ENCODE peak calls at places on chromosome 16, in four cellular contexts. B, X, A and M are unnamed samples. For H3K4me1, the result is how much of the 10 kb centered on the place peaks cover.

GRCh38 chr16:25014500-25015147 is 545 bp downstream of the ARHGAP17 start:
- DNase-seq in A (no peak), X (peak), B (peak), M (peak)

GRCh38 chr16:12455287-12455798 is 348.3 kb downstream of the CPPED1 start:
- DNase-seq in A (no peak), X (no peak), B (peak), M (peak)

GRCh38 chr16:58306327-58306726 is 11.5 kb upstream of the PRSS54 start:
- DNase-seq in X (no peak), B (no peak), A (no peak), M (no peak)

GRCh38 chr16:29148867-29149272 is 164.0 kb downstream of the LAT start:
- DNase-seq in B (no peak), X (no peak), A (peak), M (peak)

GRCh38 chr16:12341966-12342365 is 365.4 kb downstream of the SNX29 start:
- DNase-seq in A (no peak), B (no peak), X (no peak), M (no peak)

GRCh38 chr16:30623558-30624283 is 13.5 kb upstream of the ZNF689 start:
- DNase-seq in B (no peak), X (no peak), A (no peak), M (no peak)

GRCh38 chr16:90020260-90020837 is 1.1 kb upstream of the DBNDD1 start:
- DNase-seq in A (no peak), B (no peak), X (no peak), M (no peak)

GRCh38 chr16:76768948-76769347 is 422.0 kb upstream of the MON1B start:
- DNase-seq in B (no peak), X (no peak), A (no peak), M (no peak)

GRCh38 chr16:87384162-87384999 is 805 bp upstream of the FBXO31 start:
- DNase-seq in X (peak), A (no peak), B (no peak), M (peak)

GRCh38 chr16:70738083-70738977 is 52.5 kb upstream of the MTSS2 start:
- DNase-seq in X (peak), A (no peak), B (no peak), M (peak)

GRCh38 chr16:1311738-1312458 is 2.5 kb downstream of the UBE2I start:
- DNase-seq in X (no peak), A (no peak), B (no peak), M (peak)

GRCh38 chr16:88498576-88499208 is 45.6 kb downstream of the ZFPM1 start:
- DNase-seq in X (no peak), A (no peak), B (no peak), M (no peak)

GRCh38 chr16:88497561-88498420 is 44.7 kb downstream of the ZFPM1 start:
- DNase-seq in A (no peak), X (no peak), B (no peak), M (no peak)

GRCh38 chr16:88494335-88495154 is 41.5 kb downstream of the ZFPM1 start:
- DNase-seq in X (no peak), B (no peak), A (no peak), M (no peak)

GRCh38 chr16:88493879-88494278 is 40.8 kb downstream of the ZFPM1 start:
- DNase-seq in B (no peak), A (no peak), X (no peak), M (no peak)

DNA sequence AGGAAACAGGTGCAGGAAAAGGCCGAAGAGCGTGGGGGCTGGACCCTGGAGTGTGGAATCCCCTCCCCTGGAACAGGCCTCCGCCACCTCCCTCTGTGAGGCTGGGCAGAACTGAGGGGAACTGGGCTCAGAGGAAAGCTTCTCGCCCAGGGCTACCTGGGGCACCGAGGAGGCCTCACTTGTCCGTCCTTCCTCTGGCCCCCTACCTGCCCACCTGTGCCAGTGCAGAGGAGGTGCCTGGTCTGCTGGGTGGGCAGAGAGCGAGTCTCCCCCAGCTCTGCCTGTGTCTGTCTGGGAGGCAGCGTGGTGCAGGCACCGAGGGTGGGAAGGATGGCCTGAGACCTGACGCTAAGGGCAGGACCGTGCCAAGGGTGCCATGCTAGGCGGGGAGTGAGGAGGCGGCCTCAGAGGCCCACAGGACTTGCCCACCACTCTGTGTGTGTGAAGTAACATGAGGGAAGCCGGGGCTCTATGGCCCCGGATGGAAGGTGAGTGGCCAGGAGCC is 42.2 kb downstream of the ZFPM1 start:
- DNase-seq in B (no peak), X (no peak), A (no peak), M (no peak)
- H3K4me1 ChIP-seq in B (under half), X (under half), A (under half), M (under half)

DNA sequence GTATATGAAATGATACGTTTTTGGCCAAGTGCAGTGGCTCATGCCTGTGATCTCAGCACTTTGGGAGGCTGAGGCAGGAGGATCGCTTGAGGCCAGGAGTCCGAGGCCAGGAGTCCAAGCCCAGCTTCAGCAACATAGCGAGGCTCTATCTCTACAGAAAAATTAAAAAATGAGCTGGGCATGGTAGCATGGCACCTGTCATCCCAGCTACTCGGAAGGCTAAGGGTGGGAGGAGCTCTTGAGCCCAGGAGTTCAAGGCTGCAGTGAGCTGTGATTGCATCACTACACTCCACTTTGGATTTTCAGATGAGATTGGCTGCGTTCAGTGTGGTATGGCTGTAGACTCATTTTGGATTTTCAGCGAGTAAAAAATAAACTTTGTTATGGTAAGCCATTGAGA is 112.4 kb downstream of the DNAH3 start:
- DNase-seq in B (no peak), A (no peak), X (no peak), M (no peak)
- H3K27ac ChIP-seq in B (no peak), A (no peak), X (no peak), M (no peak)

GRCh38 chr16:75250089-75250808 is 1.2 kb downstream of the BCAR1 start:
- DNase-seq in B (no peak), A (no peak), X (peak), M (peak)

GRCh38 chr16:75252049-75252864 is 833 bp upstream of the BCAR1 start:
- DNase-seq in A (no peak), B (no peak), X (peak), M (no peak)

GRCh38 chr16:75249441-75249840 is 2.0 kb downstream of the BCAR1 start:
- DNase-seq in A (no peak), B (no peak), X (no peak), M (no peak)

GRCh38 chr16:75251280-75252048 is at the start of gene BCAR1:
- DNase-seq in B (peak), X (peak), A (no peak), M (peak)

DNA sequence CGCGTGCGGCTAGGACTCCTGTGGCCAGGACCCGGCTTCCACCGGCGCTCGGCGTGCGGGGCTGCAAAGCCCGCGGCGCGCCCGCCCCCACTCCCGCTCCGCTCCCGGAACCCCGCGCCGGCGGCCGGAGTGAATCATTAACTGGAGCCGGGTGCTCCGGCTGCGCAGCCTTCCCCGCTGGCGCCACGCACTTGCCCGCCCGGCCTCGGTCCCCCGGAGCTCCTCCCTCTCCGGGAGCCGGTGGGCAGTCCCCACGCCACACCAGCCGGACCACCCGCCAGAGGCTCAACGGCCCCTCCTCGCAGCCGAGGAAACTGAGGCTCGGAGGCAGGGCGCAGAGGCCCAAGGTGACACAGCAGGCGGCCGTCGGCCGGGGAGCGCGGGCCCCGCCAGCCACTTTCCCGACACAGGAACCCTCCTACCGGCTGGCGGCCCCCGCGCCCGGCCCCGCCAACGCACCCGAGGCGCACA is 580 bp downstream of the BCAR1 start:
- DNase-seq in X (peak), A (no peak), B (no peak), M (no peak)
- H3K4me1 ChIP-seq in X (under half), A (under half), B (half or more), M (half or more)

GRCh38 chr16:4344659-4345438 is 6.3 kb downstream of the PAM16 start:
- DNase-seq in A (no peak), X (no peak), B (no peak), M (no peak)

GRCh38 chr16:4346205-4346781 is 4.8 kb downstream of the PAM16 start:
- DNase-seq in A (no peak), B (no peak), X (no peak), M (no peak)

GRCh38 chr16:4345439-4346204 is 5.5 kb downstream of the PAM16 start:
- DNase-seq in B (no peak), X (no peak), A (no peak), M (no peak)

GRCh38 chr16:4347765-4348509 is 3.2 kb downstream of the PAM16 start:
- DNase-seq in X (no peak), B (no peak), A (no peak), M (no peak)

GRCh38 chr16:4347010-4347409 is 4.1 kb downstream of the PAM16 start:
- DNase-seq in A (no peak), B (no peak), X (no peak), M (no peak)
- H3K27ac ChIP-seq in A (no peak), B (no peak), X (peak), M (no peak)

GRCh38 chr16:9112166-9112843 is 20.9 kb downstream of the HAPSTR1 start:
- DNase-seq in X (no peak), A (no peak), B (no peak), M (no peak)
- H3K4me1 ChIP-seq in X (under half), A (half or more), B (under half), M (half or more)

DNA sequence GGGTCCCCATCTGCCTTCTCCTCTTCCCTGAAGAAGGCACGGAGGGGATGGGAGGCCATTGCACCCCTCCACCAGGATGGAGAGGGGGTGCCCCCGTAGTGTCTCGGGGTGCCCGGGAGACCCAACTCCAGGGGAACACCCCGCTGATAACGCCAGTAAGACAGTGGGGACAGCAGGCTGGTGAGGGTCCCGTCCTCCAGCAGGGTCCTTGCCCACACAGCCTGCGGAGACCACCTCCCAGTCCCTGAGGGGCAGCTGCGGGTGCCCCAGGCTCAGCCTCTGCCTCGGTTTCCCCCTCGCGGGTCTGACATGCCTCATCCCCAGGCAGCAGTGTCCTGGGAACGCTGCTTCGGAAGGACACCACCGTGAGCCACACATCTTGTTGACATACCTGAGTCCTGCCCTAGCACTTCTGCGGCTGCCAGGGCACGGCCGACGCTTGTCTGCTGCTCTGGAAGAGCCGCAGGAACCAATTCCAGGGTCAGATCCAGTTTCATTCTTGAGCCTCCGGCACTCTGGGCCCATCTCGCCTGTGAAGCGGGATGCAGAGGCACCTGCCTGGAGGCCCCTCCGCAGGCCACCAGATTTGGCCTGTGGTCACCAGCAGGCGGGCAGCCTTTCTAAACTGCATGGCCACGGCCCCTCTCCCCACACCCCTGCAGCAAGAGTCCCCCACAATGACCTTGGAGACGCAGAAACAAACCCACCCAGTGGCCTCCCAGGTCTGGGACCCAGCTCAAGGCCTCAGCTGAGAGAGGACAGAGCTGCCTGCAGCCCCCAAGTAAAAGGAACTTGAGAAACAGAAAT is 39.9 kb upstream of the ZC3H18 start:
- DNase-seq in B (no peak), A (no peak), X (no peak), M (peak)
- H3K27ac ChIP-seq in B (no peak), A (no peak), X (no peak), M (no peak)